ENCODE peak calls at places on chromosomes 2 and 18, in nine cellular contexts. E is AG10803, I is mucosa of descending colon, N is A549, Y is MM.1S, G is tibial nerve, Q is endodermal cell, O is fibroblast of mammary gland, X is mammary epithelial cell. V is an unnamed sample.

GRCh38 chr2:80050246-80050645 is 254.3 kb downstream of the LRRTM1 start:
- DNase-seq in I (no peak), G (no peak), Q (no peak), O (no peak), Y (no peak), E (no peak), N (no peak), X (no peak), V (peak)

GRCh38 chr2:29663266-29663665 is 258.1 kb downstream of the ALK start:
- DNase-seq in Y (no peak), X (peak), G (no peak), I (no peak), N (peak), Q (no peak), O (peak), E (peak), V (peak)

GRCh38 chr18:11859282-11859797 is 8.1 kb downstream of the CHMP1B start:
- DNase-seq in X (peak), O (no peak), N (no peak), E (no peak), I (no peak), Y (no peak), G (no peak), Q (peak), V (no peak)

GRCh38 chr2:173583196-173583595 is 228.5 kb downstream of the CDCA7 start:
- DNase-seq in E (no peak), G (no peak), Y (no peak), O (no peak), N (no peak), Q (no peak), X (no peak), I (no peak), V (no peak)

GRCh38 chr2:230322561-230323384 is 4.2 kb upstream of the SP140L start:
- DNase-seq in G (no peak), X (no peak), I (no peak), N (no peak), O (no peak), E (no peak), Q (no peak), Y (no peak), V (no peak)

GRCh38 chr2:129868151-129868550 is 111.3 kb upstream of the RAB6C start:
- DNase-seq in Y (no peak), Q (peak), X (no peak), O (no peak), I (no peak), G (no peak), N (no peak), E (no peak), V (no peak)

GRCh38 chr2:120773186-120773800 is 37.6 kb downstream of the GLI2 start:
- DNase-seq in N (no peak), G (no peak), Y (no peak), O (no peak), E (no peak), X (no peak), Q (peak), I (no peak), V (no peak)

GRCh38 chr2:43018179-43019024 is 208.0 kb downstream of the ZFP36L2 start:
- DNase-seq in Q (peak), N (no peak), E (peak), Y (no peak), G (peak), I (peak), O (peak), X (peak), V (peak)

GRCh38 chr2:26103752-26104151 is 69.1 kb upstream of the GAREM2 start:
- DNase-seq in N (no peak), I (no peak), Y (no peak), E (no peak), X (no peak), O (no peak), Q (no peak), G (no peak), V (no peak)

GRCh38 chr2:51013060-51013746 is 18.7 kb downstream of the NRXN1 start:
- DNase-seq in I (peak), N (no peak), E (no peak), Y (peak), G (no peak), X (peak), Q (peak), O (no peak), V (peak)

GRCh38 chr18:32427084-32427933 is 43.4 kb downstream of the GAREM1 start:
- DNase-seq in O (no peak), I (no peak), E (peak), N (no peak), G (no peak), X (no peak), Y (no peak), Q (no peak), V (no peak)

GRCh38 chr2:241503776-241504392 is 4.5 kb downstream of the STK25 start:
- DNase-seq in E (no peak), N (no peak), Y (no peak), X (no peak), I (no peak), O (no peak), Q (no peak), G (no peak), V (no peak)

GRCh38 chr2:231294578-231295362 is 96.3 kb downstream of the ARMC9 start:
- DNase-seq in Q (peak), E (no peak), N (no peak), Y (no peak), I (peak), O (no peak), X (no peak), G (no peak), V (no peak)

GRCh38 chr2:30930716-30931115 is 123.5 kb upstream of the CAPN13 start:
- DNase-seq in X (no peak), I (no peak), Q (no peak), O (no peak), G (no peak), E (no peak), Y (no peak), N (no peak), V (no peak)

GRCh38 chr2:12883911-12884310 is 167.2 kb downstream of the TRIB2 start:
- DNase-seq in O (peak), G (no peak), E (peak), Y (no peak), N (no peak), I (no peak), X (no peak), Q (no peak), V (peak)

GRCh38 chr2:97716695-97717617 is 3.6 kb downstream of the ZAP70 start:
- DNase-seq in E (no peak), G (no peak), O (no peak), Q (peak), I (no peak), Y (no peak), X (no peak), N (no peak), V (no peak)

GRCh38 chr2:72744049-72744448 is 81.8 kb downstream of the EXOC6B start:
- DNase-seq in Y (no peak), I (no peak), X (peak), O (peak), N (no peak), Q (no peak), E (peak), G (no peak), V (peak)

GRCh38 chr2:160377204-160377995 is 116.2 kb downstream of the RBMS1 start:
- DNase-seq in I (no peak), N (no peak), E (no peak), X (no peak), O (peak), Q (peak), G (no peak), Y (no peak), V (no peak)

GRCh38 chr2:37809931-37810570 is 115.0 kb upstream of the RMDN2 start:
- DNase-seq in Q (no peak), X (no peak), Y (no peak), E (peak), O (no peak), I (no peak), N (no peak), G (no peak), V (no peak)

GRCh38 chr2:37812941-37813730 is 112.0 kb upstream of the RMDN2 start:
- DNase-seq in O (no peak), Q (no peak), N (no peak), E (no peak), X (no peak), I (no peak), Y (no peak), G (no peak), V (no peak)

GRCh38 chr2:37812414-37812813 is 112.7 kb upstream of the RMDN2 start:
- DNase-seq in Q (no peak), G (no peak), O (peak), E (peak), N (no peak), I (no peak), Y (no peak), X (no peak), V (peak)

GRCh38 chr2:37809525-37809924 is 115.6 kb upstream of the RMDN2 start:
- DNase-seq in I (peak), O (peak), Q (peak), E (peak), G (peak), N (no peak), Y (no peak), X (peak), V (no peak)
- TF ChIP-seq CTCF in I (no peak), O (peak), Q (peak), E (peak), G (peak), N (peak), Y (peak), X (peak), V (peak)

GRCh38 chr18:46341989-46342525 is 237.9 kb downstream of the HAUS1 start:
- DNase-seq in N (no peak), Q (no peak), I (no peak), Y (no peak), O (no peak), G (no peak), X (no peak), E (no peak), V (no peak)

GRCh38 chr18:46344416-46345180 is 240.4 kb downstream of the HAUS1 start:
- DNase-seq in Y (no peak), O (no peak), E (no peak), G (no peak), N (no peak), X (no peak), I (no peak), Q (no peak), V (no peak)

GRCh38 chr18:46343456-46343855 is 239.3 kb downstream of the HAUS1 start:
- DNase-seq in E (no peak), I (no peak), Y (no peak), X (no peak), Q (no peak), O (no peak), G (no peak), N (no peak), V (no peak)

GRCh38 chr18:46345181-46345465 is 240.9 kb downstream of the HAUS1 start:
- DNase-seq in Y (no peak), E (no peak), Q (no peak), G (no peak), O (no peak), X (no peak), N (no peak), I (no peak), V (no peak)

GRCh38 chr18:46343940-46344372 is 239.8 kb downstream of the HAUS1 start:
- DNase-seq in G (peak), E (no peak), Q (peak), X (peak), Y (peak), O (no peak), I (no peak), N (no peak), V (no peak)
- H3K4me3 ChIP-seq in G (no peak), E (no peak), Q (no peak), X (no peak), Y (peak), O (no peak), I (no peak), N (no peak), V (no peak)

GRCh38 chr2:185618630-185619029 is 120.0 kb upstream of the FSIP2 start:
- DNase-seq in X (peak), O (peak), N (no peak), Y (no peak), Q (peak), I (no peak), G (no peak), E (no peak), V (no peak)
- TF ChIP-seq CTCF in X (no peak), O (no peak), N (no peak), Y (no peak), Q (peak), I (no peak), G (no peak), E (no peak), V (no peak)

GRCh38 chr2:168654724-168655123 is 147.7 kb upstream of the NOSTRIN start:
- DNase-seq in Y (no peak), I (no peak), Q (no peak), E (no peak), O (no peak), X (no peak), G (no peak), N (no peak), V (no peak)

GRCh38 chr2:168649105-168649504 is 153.3 kb upstream of the NOSTRIN start:
- DNase-seq in O (no peak), I (no peak), Q (no peak), G (no peak), N (no peak), X (no peak), Y (no peak), E (no peak), V (no peak)

GRCh38 chr2:168645696-168646095 is 156.7 kb upstream of the NOSTRIN start:
- DNase-seq in X (no peak), Q (no peak), E (no peak), N (no peak), O (no peak), Y (no peak), I (no peak), G (no peak), V (no peak)

GRCh38 chr2:168652997-168653906 is 149.2 kb upstream of the NOSTRIN start:
- DNase-seq in I (no peak), Y (no peak), N (no peak), Q (no peak), G (no peak), O (no peak), X (no peak), E (peak), V (no peak)

GRCh38 chr2:168649562-168649961 is 152.9 kb upstream of the NOSTRIN start:
- DNase-seq in O (no peak), G (no peak), I (no peak), E (no peak), X (no peak), Y (no peak), Q (peak), N (no peak), V (no peak)
- H3K4me3 ChIP-seq in O (no peak), G (no peak), I (no peak), E (no peak), X (no peak), Y (no peak), Q (peak), N (no peak), V (no peak)

GRCh38 chr2:150190546-150190945 is 296.9 kb downstream of the RND3 start:
- DNase-seq in X (peak), N (no peak), Y (no peak), G (no peak), I (no peak), Q (no peak), O (no peak), E (no peak), V (no peak)

GRCh38 chr2:150192701-150193100 is 294.8 kb downstream of the RND3 start:
- DNase-seq in X (no peak), E (no peak), Q (no peak), I (no peak), O (no peak), Y (no peak), N (no peak), G (no peak), V (no peak)

GRCh38 chr2:150188801-150189200 is 298.7 kb downstream of the RND3 start:
- DNase-seq in X (no peak), Q (no peak), E (no peak), N (no peak), G (no peak), I (no peak), Y (no peak), O (no peak), V (no peak)

GRCh38 chr2:150191349-150191748 is 296.1 kb downstream of the RND3 start:
- DNase-seq in Y (no peak), O (peak), N (no peak), Q (no peak), I (no peak), G (no peak), E (peak), X (peak), V (peak)

GRCh38 chr2:150188177-150188576 is 299.3 kb downstream of the RND3 start:
- DNase-seq in G (no peak), I (no peak), N (no peak), O (peak), X (peak), Y (no peak), E (peak), Q (no peak), V (no peak)
- TF ChIP-seq CTCF in G (no peak), I (no peak), N (peak), O (no peak), X (peak), Y (no peak), E (no peak), Q (no peak), V (no peak)

GRCh38 chr2:96470636-96471035 is 34.5 kb downstream of the NEURL3 start:
- DNase-seq in E (peak), X (no peak), Y (no peak), Q (peak), O (peak), N (peak), I (peak), G (peak), V (no peak)
- H3K4me3 ChIP-seq in E (no peak), X (no peak), Y (no peak), Q (no peak), O (no peak), N (no peak), I (no peak), G (peak), V (no peak)

GRCh38 chr18:2104620-2105462 is 466.5 kb downstream of the METTL4 start:
- DNase-seq in O (peak), X (peak), I (peak), G (no peak), Y (peak), Q (peak), N (peak), E (peak), V (peak)
- TF ChIP-seq CTCF in O (peak), X (peak), I (peak), G (peak), Y (peak), Q (peak), N (peak), E (peak), V (peak)

GRCh38 chr18:5538541-5538940 is 5.3 kb downstream of the EPB41L3 start:
- DNase-seq in Y (no peak), N (no peak), G (no peak), Q (no peak), I (no peak), O (no peak), X (no peak), E (no peak), V (no peak)

GRCh38 chr18:5542393-5543035 is 1.3 kb downstream of the EPB41L3 start:
- DNase-seq in I (peak), X (no peak), E (peak), Q (peak), Y (no peak), N (no peak), G (no peak), O (peak), V (peak)

GRCh38 chr18:5543854-5544389 is at the start of gene EPB41L3:
- DNase-seq in E (peak), O (peak), G (no peak), Q (peak), N (no peak), Y (no peak), X (no peak), I (peak), V (no peak)

GRCh38 chr18:5546660-5547059 is 2.9 kb upstream of the EPB41L3 start:
- DNase-seq in Y (no peak), N (no peak), Q (peak), I (peak), X (no peak), E (peak), G (peak), O (peak), V (no peak)

DNA sequence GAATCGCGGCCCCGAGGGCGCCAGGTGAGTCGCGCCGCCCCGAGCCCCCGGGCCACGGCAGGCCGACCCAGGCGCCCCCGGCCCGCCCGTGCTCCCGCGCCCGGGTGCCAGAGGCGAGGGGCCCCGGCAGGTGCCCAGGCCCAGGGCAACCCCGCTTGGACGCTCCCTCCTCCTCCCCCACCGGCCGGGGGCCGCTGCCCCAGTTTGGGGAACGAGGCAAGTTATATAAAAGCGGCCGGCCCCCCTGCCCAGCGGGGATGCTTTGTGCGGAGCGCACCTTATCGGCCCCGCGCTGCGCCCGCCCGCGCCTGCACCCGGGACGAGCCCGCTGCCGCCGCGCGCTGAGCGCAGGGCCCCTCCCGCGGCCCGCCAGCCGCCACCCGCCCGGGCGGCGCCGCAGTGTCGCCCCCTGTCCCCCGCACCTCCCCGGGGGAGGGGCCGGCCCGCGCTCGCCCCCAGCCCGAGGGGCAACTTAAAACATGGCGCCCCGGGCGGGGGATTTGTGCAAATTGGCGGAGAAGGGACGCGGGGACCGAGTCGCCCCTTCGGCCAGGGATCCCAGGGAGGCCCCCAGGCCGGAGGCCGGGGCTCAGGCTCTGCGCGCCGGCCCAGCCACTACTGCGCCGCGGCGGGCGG is 643 bp downstream of the EPB41L3 start:
- DNase-seq in Q (peak), G (no peak), Y (no peak), N (no peak), E (no peak), I (peak), X (no peak), O (no peak), V (peak)
- H3K4me3 ChIP-seq in Q (peak), G (peak), Y (no peak), N (peak), E (peak), I (no peak), X (no peak), O (peak), V (peak)

V was measured in foreskin fibroblast.